ENCODE peak calls at places on chromosomes 13 and 19, in seven cellular contexts. H, R, C, P, Z, V and E are unnamed samples.

GRCh38 chr13:49082653-49083536 is 107.2 kb downstream of the FNDC3A start:
- DNase-seq in H (no peak), R (peak), C (no peak), P (no peak), Z (peak), V (no peak), E (peak)

GRCh38 chr13:30307194-30307965 is at the start of gene KATNAL1:
- DNase-seq in H (peak), R (peak), C (peak), P (peak), Z (peak), V (peak), E (no peak)

GRCh38 chr19:6765738-6766356 is 1.4 kb downstream of the SH2D3A start:
- DNase-seq in H (no peak), R (peak), C (no peak), P (no peak), Z (no peak), V (no peak), E (no peak)

GRCh38 chr19:14505488-14506239 is 9.7 kb upstream of the GIPC1 start:
- DNase-seq in H (peak), R (peak), C (no peak), P (peak), Z (peak), V (peak), E (no peak)

GRCh38 chr19:18044825-18045304 is 36.9 kb downstream of the ARRDC2 start:
- DNase-seq in H (peak), R (peak), C (peak), P (peak), Z (peak), V (peak), E (no peak)

GRCh38 chr19:46378268-46378667 is 31.4 kb downstream of the PPP5C start:
- DNase-seq in H (no peak), R (no peak), C (no peak), P (no peak), Z (peak), V (no peak), E (no peak)

GRCh38 chr19:1000095-1000494 is at the start of gene GRIN3B:
- DNase-seq in H (peak), R (no peak), C (peak), P (peak), Z (no peak), V (peak), E (no peak)

GRCh38 chr19:14368011-14368513 is 13.2 kb upstream of the ADGRE5 start:
- DNase-seq in H (no peak), R (no peak), C (no peak), P (no peak), Z (no peak), V (no peak), E (no peak)

GRCh38 chr19:39197808-39198207 is 1.0 kb downstream of the NCCRP1 start:
- DNase-seq in H (no peak), R (no peak), C (no peak), P (no peak), Z (no peak), V (no peak), E (no peak)

GRCh38 chr13:71874490-71874889 is 7.5 kb upstream of the DACH1 start:
- DNase-seq in H (no peak), R (no peak), C (no peak), P (no peak), Z (no peak), V (no peak), E (no peak)

GRCh38 chr13:89363144-89363543 is 1692.0 kb downstream of the SLITRK5 start:
- DNase-seq in H (no peak), R (no peak), C (no peak), P (no peak), Z (no peak), V (no peak), E (no peak)

GRCh38 chr13:31747966-31748365 is 8.6 kb downstream of the RXFP2 start:
- DNase-seq in H (no peak), R (no peak), C (no peak), P (no peak), Z (no peak), V (no peak), E (no peak)

GRCh38 chr13:36395280-36395679 is 37.0 kb upstream of the CCNA1 start:
- DNase-seq in H (no peak), R (peak), C (no peak), P (no peak), Z (peak), V (no peak), E (peak)

GRCh38 chr19:38210458-38210987 is 13.5 kb downstream of the DPF1 start:
- DNase-seq in H (no peak), R (no peak), C (peak), P (no peak), Z (peak), V (no peak), E (no peak)

GRCh38 chr13:100100115-100100879 is 11.4 kb downstream of the PCCA start:
- DNase-seq in H (no peak), R (peak), C (no peak), P (no peak), Z (peak), V (no peak), E (peak)

GRCh38 chr19:17385878-17386611 is 8.0 kb downstream of the CCDC194 start:
- DNase-seq in H (peak), R (no peak), C (peak), P (peak), Z (peak), V (peak), E (no peak)

GRCh38 chr19:45170146-45171106 is 7.6 kb downstream of the TRAPPC6A start:
- DNase-seq in H (no peak), R (no peak), C (no peak), P (no peak), Z (no peak), V (no peak), E (no peak)

GRCh38 chr19:38745316-38745715 is 1.0 kb upstream of the CAPN12 start:
- DNase-seq in H (no peak), R (no peak), C (no peak), P (no peak), Z (no peak), V (no peak), E (no peak)

GRCh38 chr19:49106648-49107135 is 7.5 kb upstream of the LIN7B start:
- DNase-seq in H (peak), R (peak), C (no peak), P (peak), Z (peak), V (peak), E (no peak)

GRCh38 chr13:114268344-114269280 is 12.8 kb upstream of the UPF3A start:
- DNase-seq in H (no peak), R (no peak), C (no peak), P (no peak), Z (peak), V (no peak), E (no peak)

GRCh38 chr19:39428309-39429112 is 7.2 kb downstream of the RPS16 start:
- DNase-seq in H (no peak), R (peak), C (peak), P (no peak), Z (peak), V (no peak), E (peak)

GRCh38 chr13:61728468-61728867 is 312.8 kb upstream of the PCDH20 start:
- DNase-seq in H (no peak), R (peak), C (no peak), P (no peak), Z (peak), V (no peak), E (no peak)

GRCh38 chr13:80312967-80313366 is 28.0 kb downstream of the SPRY2 start:
- DNase-seq in H (no peak), R (no peak), C (no peak), P (no peak), Z (peak), V (no peak), E (no peak)

GRCh38 chr13:75869981-75870380 is 233.9 kb downstream of the LMO7 start:
- DNase-seq in H (no peak), R (no peak), C (no peak), P (no peak), Z (no peak), V (no peak), E (no peak)

GRCh38 chr19:18017275-18018083 is 9.5 kb downstream of the ARRDC2 start:
- DNase-seq in H (no peak), R (no peak), C (no peak), P (no peak), Z (no peak), V (no peak), E (no peak)

GRCh38 chr13:109586509-109587346 is 199.7 kb downstream of the IRS2 start:
- DNase-seq in H (no peak), R (no peak), C (no peak), P (no peak), Z (no peak), V (no peak), E (no peak)